ENCODE peak calls at places on chromosomes 13 and 19, in seven cellular contexts. B, J, F, L, W, E and V are unnamed samples.

GRCh38 chr13:103514188-103514587 is 448.0 kb upstream of the SLC10A2 start:
- DNase-seq in B (no peak), J (no peak), F (no peak), L (no peak), W (no peak), E (no peak), V (no peak)

GRCh38 chr19:46776927-46777911 is 11.2 kb downstream of the SLC1A5 start:
- DNase-seq in B (no peak), J (no peak), F (peak), L (peak), W (no peak), E (peak), V (no peak)

GRCh38 chr13:74115138-74115537 is 19.1 kb downstream of the KLF12 start:
- DNase-seq in B (peak), J (peak), F (no peak), L (no peak), W (peak), E (no peak), V (no peak)

GRCh38 chr13:111460548-111461444 is 140.4 kb downstream of the TEX29 start:
- DNase-seq in B (peak), J (peak), F (peak), L (peak), W (peak), E (peak), V (peak)

GRCh38 chr13:68185767-68186166 is 955.6 kb upstream of the PCDH9 start:
- DNase-seq in B (peak), J (no peak), F (no peak), L (no peak), W (no peak), E (no peak), V (no peak)

GRCh38 chr19:2385053-2385721 is 25.1 kb downstream of the TMPRSS9 start:
- DNase-seq in B (peak), J (peak), F (peak), L (peak), W (peak), E (no peak), V (peak)

GRCh38 chr13:44414771-44415170 is 41.1 kb downstream of the SERP2 start:
- DNase-seq in B (no peak), J (no peak), F (no peak), L (no peak), W (no peak), E (no peak), V (no peak)

GRCh38 chr19:29421186-29421525 is 104.6 kb upstream of the VSTM2B start:
- DNase-seq in B (no peak), J (peak), F (no peak), L (no peak), W (no peak), E (no peak), V (no peak)

GRCh38 chr13:50187352-50188029 is 172.2 kb downstream of the KCNRG start:
- DNase-seq in B (no peak), J (no peak), F (no peak), L (no peak), W (no peak), E (no peak), V (no peak)

GRCh38 chr19:31231181-31231580 is 118.1 kb downstream of the TSHZ3 start:
- DNase-seq in B (peak), J (no peak), F (no peak), L (no peak), W (peak), E (no peak), V (no peak)

GRCh38 chr13:27022571-27023311 is 148.9 kb downstream of the USP12 start:
- DNase-seq in B (peak), J (peak), F (no peak), L (no peak), W (peak), E (no peak), V (no peak)

GRCh38 chr13:40668335-40668734 is 1.9 kb upstream of the FOXO1 start:
- DNase-seq in B (peak), J (no peak), F (peak), L (peak), W (no peak), E (peak), V (no peak)

DNA sequence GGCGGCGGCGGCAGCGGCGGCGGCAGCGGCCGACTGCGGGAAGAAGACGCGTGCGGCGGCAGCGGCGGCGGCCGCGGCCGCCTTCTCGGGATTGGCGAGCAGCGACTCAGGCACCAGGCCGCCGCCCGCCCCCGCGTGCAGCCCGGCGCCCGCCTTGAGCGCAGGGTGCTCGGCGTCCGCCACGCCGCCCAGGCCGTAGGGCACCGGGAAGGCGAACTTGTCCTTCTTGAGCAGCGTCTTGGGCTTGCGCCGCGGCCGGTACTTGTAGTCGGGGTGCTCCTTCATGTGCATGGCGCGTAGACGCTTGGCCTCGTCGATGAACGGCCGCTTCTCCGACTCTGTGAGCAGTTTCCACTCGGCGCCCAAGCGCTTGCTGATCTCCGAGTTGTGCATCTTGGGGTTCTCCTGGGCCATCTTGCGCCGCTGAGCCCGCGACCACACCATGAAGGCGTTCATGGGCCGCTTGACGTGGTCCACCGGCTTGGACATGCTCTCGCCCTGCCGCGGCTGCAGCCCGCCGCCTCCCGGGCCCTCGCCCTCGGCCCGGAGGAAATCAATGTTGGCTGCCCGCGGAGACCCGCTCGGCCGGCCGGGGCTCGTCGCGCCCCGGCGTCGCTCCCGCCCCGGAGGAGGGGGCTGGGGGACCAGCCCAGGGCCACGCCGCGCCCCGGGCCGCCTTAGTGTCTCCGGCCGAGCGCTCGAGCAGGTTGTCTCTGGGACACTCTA is 621 bp downstream of the SOX21 start:
- DNase-seq in B (peak), J (peak), F (peak), L (peak), W (peak), E (no peak), V (no peak)
- TF ChIP-seq EZH2 in B (peak), J (no peak), F (peak), L (no peak), W (peak), E (no peak), V (no peak)

DNA sequence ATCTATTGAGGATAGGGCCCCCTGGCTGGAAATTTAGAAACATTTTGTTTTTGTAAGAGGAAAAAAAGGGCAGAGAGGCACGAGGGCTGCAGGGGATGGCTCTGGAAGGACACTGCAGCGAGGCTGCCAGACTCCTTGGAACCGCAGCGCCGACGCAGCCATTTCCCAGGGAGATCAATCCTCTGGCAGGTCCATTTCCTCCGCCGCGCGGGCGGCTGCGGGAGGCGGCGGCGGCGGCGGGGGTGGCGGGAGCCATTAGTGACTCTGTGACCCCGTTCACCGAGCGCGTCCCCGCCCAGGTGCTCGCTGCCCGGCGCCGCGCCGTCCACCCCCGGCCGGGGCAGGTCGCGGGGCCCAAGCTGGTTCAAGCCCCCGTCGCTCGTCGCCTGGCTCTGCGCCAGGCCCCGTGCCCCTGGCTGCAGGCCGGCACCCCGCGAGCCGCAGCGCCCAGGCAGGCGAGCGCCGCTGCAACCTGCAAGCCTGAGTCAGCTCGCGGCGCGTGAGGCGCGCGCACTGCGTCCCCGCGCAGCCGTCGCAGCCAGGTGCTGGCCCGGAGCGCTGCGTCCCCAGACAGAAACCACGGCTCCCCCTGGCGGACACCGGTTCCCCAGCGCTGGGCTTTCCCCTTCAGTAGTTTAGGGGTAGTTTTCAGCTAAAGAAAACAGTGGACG is 192.6 kb downstream of the KATNAL1 start:
- DNase-seq in B (peak), J (peak), F (peak), L (peak), W (peak), E (peak), V (peak)
- TF ChIP-seq EZH2 in B (no peak), J (no peak), F (no peak), L (peak), W (no peak), E (no peak), V (no peak)

GRCh38 chr19:18611327-18612050 is 1.2 kb upstream of the TMEM59L start:
- DNase-seq in B (no peak), J (no peak), F (peak), L (peak), W (no peak), E (no peak), V (no peak)

GRCh38 chr19:18608805-18609716 is 2.5 kb upstream of the CRLF1 start:
- DNase-seq in B (no peak), J (no peak), F (no peak), L (no peak), W (no peak), E (no peak), V (no peak)

GRCh38 chr19:18610556-18611326 is 1.9 kb upstream of the TMEM59L start:
- DNase-seq in B (no peak), J (no peak), F (peak), L (peak), W (no peak), E (no peak), V (no peak)

GRCh38 chr19:18609717-18610051 is 3.0 kb upstream of the TMEM59L start:
- DNase-seq in B (no peak), J (no peak), F (no peak), L (no peak), W (no peak), E (no peak), V (no peak)

DNA sequence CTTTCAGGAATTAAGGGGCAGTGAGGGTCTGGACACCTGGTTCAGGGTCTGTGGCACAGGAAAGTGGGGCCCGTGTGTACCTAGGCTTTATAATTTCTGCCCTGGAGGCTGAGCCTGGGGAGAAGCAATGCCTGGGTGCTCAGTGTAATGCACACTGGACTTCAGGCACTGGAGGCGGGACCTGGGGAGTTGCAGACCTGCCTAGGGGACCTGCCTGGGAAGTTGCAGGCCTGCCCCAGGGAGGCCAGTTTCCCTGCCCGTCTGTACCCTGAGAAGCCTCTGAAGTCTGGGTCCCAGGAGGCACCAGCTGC is 2.5 kb upstream of the TMEM59L start:
- DNase-seq in B (no peak), J (no peak), F (no peak), L (peak), W (no peak), E (no peak), V (no peak)
- TF ChIP-seq EZH2 in B (no peak), J (no peak), F (peak), L (no peak), W (no peak), E (no peak), V (no peak)

GRCh38 chr19:4278926-4279529 is at the start of gene SHD:
- DNase-seq in B (no peak), J (no peak), F (peak), L (peak), W (no peak), E (no peak), V (no peak)
- TF ChIP-seq EZH2 in B (no peak), J (no peak), F (no peak), L (no peak), W (no peak), E (no peak), V (no peak)

GRCh38 chr13:28530729-28531194 is 35.8 kb upstream of the FLT1 start:
- DNase-seq in B (peak), J (peak), F (no peak), L (no peak), W (no peak), E (no peak), V (no peak)

GRCh38 chr13:28529836-28530235 is 34.9 kb upstream of the FLT1 start:
- DNase-seq in B (no peak), J (no peak), F (no peak), L (no peak), W (no peak), E (no peak), V (no peak)

GRCh38 chr13:28531956-28532225 is 37.0 kb upstream of the FLT1 start:
- DNase-seq in B (no peak), J (no peak), F (no peak), L (no peak), W (no peak), E (no peak), V (no peak)

GRCh38 chr13:28532226-28533048 is 37.5 kb upstream of the FLT1 start:
- DNase-seq in B (no peak), J (no peak), F (peak), L (peak), W (no peak), E (no peak), V (no peak)

GRCh38 chr13:28531195-28531955 is 36.4 kb upstream of the FLT1 start:
- DNase-seq in B (peak), J (peak), F (peak), L (peak), W (no peak), E (no peak), V (no peak)
- TF ChIP-seq EZH2 in B (no peak), J (no peak), F (no peak), L (peak), W (no peak), E (no peak), V (no peak)

GRCh38 chr19:53907193-53907581 is 1.9 kb upstream of the CACNG7 start:
- DNase-seq in B (no peak), J (no peak), F (peak), L (no peak), W (no peak), E (no peak), V (no peak)
- TF ChIP-seq EZH2 in B (no peak), J (no peak), F (no peak), L (no peak), W (no peak), E (no peak), V (no peak)

DNA sequence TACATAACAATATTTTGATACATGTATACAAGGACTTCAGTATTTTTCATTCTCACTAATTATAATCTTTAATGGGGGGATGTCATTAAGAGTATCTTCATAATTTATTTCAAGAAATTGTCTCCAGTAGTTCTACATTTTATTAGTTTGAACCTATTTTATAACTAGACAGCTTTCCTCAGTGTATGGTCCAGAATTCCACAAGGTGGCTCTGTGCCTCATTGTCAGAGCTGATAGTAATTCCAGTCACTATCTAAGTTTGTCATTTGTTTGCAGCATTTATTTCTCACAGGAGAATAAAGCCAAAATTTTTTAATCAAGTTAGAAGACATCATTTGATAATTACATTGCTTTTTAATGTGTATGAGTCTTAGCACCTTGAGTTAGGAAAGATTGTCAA is 1633.0 kb upstream of the PCDH20 start:
- DNase-seq in B (peak), J (peak), F (peak), L (no peak), W (no peak), E (no peak), V (peak)
- TF ChIP-seq EZH2 in B (no peak), J (no peak), F (no peak), L (no peak), W (no peak), E (no peak), V (no peak)

DNA sequence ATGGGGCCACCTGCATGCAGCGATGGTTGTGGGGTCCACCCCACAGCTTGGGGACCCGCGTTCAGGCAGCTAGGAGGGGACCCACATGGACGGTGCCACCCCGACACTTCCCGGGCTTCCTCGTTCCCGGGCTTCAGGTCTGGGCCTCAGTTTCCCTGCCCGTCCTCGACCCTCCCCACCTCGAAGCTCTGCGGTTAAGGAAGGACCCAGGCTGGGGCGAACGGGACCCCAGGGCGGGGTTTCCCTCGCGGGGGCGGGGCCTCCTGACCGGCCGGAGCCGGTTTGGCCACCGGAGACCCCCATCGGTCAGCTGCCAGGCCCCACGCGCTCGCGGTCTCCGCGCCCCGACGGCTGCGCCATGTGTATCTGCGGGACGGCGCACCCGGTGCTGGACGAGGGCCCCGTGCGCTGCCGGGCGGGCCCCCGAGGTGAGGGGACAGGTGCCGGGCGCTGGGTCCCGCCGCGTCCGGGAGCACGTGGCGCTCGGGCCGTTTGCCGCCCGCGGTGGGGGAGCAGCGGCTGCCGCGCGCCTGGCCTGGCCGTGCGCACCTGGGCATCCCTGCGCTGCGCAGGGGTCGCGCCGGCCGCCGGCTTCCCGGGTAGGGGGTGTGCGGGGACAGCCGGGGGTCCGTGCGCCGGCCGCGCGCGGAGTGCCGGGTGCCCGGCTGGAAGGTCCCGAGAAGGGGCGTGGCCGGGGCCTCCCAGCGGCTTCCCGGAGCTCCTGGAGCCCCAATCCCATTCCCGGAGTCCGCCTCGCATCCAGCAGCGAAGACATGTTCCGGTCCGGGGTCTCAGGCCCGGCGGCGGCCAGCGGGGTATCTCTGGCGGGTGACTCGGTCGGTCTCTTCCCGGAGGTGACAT is 4.2 kb downstream of the ARHGAP45 start:
- DNase-seq in B (no peak), J (no peak), F (peak), L (peak), W (no peak), E (no peak), V (no peak)
- TF ChIP-seq EZH2 in B (peak), J (no peak), F (no peak), L (no peak), W (peak), E (no peak), V (no peak)